ENCODE peak calls at places on chromosomes 4 and X, in six cellular contexts. S is ACHN; Y is AG09319; O is NT2/D1; X is stimulated activated CD8-positive, alpha-beta memory T cell treated with anti-CD3 and anti-CD28 coated beads, Interleukin-15, amount 100 ng/mL, for 4 hours; D is activated CD4-positive, alpha-beta T cell treated with anti-CD3 and anti-CD28 coated beads, Interleukin-2, amount 50 U/mL, for 24 hours. L is an unnamed sample.

GRCh38 chrX:38110231-38110630 is 103.9 kb downstream of the SYTL5 start:
- DNase-seq in X (no peak), Y (no peak), D (no peak), S (no peak), O (no peak), L (no peak)

GRCh38 chr4:112109455-112110425 is 35.5 kb upstream of the FAM241A start:
- DNase-seq in Y (no peak), S (no peak), D (no peak), X (no peak), O (no peak), L (no peak)

GRCh38 chr4:153489856-153490558 is 23.8 kb downstream of the TMEM131L start:
- DNase-seq in X (no peak), O (no peak), Y (no peak), S (no peak), D (no peak), L (no peak)

GRCh38 chrX:24463077-24463476 is 2.0 kb upstream of the PDK3 start:
- DNase-seq in D (no peak), S (no peak), Y (no peak), X (no peak), O (no peak), L (no peak)

GRCh38 chr4:153486281-153487151 is 20.4 kb downstream of the TMEM131L start:
- DNase-seq in O (no peak), Y (no peak), D (no peak), S (peak), X (no peak), L (no peak)

GRCh38 chrX:47513697-47514085 is 30.7 kb upstream of the ZNF41 start:
- DNase-seq in O (no peak), X (no peak), Y (no peak), D (no peak), S (no peak), L (no peak)

GRCh38 chrX:10199212-10199611 is 42.4 kb downstream of the CLCN4 start:
- DNase-seq in O (no peak), Y (no peak), X (no peak), S (no peak), D (no peak), L (no peak)

GRCh38 chrX:129013574-129013973 is 509.7 kb downstream of the SMARCA1 start:
- DNase-seq in Y (no peak), O (no peak), X (no peak), D (no peak), S (no peak), L (no peak)

GRCh38 chr4:46329118-46329976 is 60.6 kb downstream of the GABRA2 start:
- DNase-seq in O (peak), X (no peak), D (no peak), Y (no peak), S (peak), L (no peak)

GRCh38 chrX:45806410-45807121 is 605.9 kb upstream of the DIPK2B start:
- DNase-seq in O (no peak), Y (peak), S (peak), D (peak), X (peak), L (no peak)

L was measured in cortex of kidney.